ENCODE peak calls at places on chromosome 12, in seven cellular contexts. Z, B, G, K, H, J and E are unnamed samples. For H3K4me1, the result is how much of the 10 kb centered on the place peaks cover.

GRCh38 chr12:49959570-49960473 is 1.9 kb upstream of the AQP5 start:
- DNase-seq in K (no peak), B (no peak), Z (no peak), G (peak), J (no peak), H (no peak), E (no peak)

GRCh38 chr12:130967631-130968030 is 13.9 kb downstream of the ADGRD1 start:
- DNase-seq in K (no peak), G (no peak), B (no peak), J (no peak), H (no peak), Z (no peak), E (no peak)

GRCh38 chr12:14950421-14950820 is 11.0 kb downstream of the ARHGDIB start:
- DNase-seq in B (no peak), K (no peak), J (no peak), G (no peak), H (no peak), Z (no peak), E (no peak)

GRCh38 chr12:7242176-7243101 is 53.0 kb downstream of the PEX5 start:
- DNase-seq in G (no peak), Z (no peak), K (no peak), J (no peak), H (no peak), B (no peak), E (no peak)

GRCh38 chr12:115323223-115323905 is 639.4 kb upstream of the TBX3 start:
- DNase-seq in H (no peak), K (peak), G (peak), Z (no peak), B (no peak), J (peak), E (no peak)

GRCh38 chr12:118103231-118103600 is 595 bp downstream of the VSIG10 start:
- DNase-seq in G (peak), B (peak), J (peak), Z (peak), K (peak), H (no peak), E (no peak)

GRCh38 chr12:76085159-76085868 is 829 bp upstream of the NAP1L1 start:
- DNase-seq in G (no peak), H (peak), B (no peak), Z (no peak), J (no peak), K (peak), E (peak)

GRCh38 chr12:120181991-120182631 is 12.4 kb downstream of the GCN1 start:
- DNase-seq in Z (peak), G (peak), K (peak), B (no peak), J (peak), H (no peak), E (no peak)

GRCh38 chr12:111450676-111451075 is 45.0 kb downstream of the SH2B3 start:
- DNase-seq in Z (no peak), J (no peak), B (no peak), H (no peak), G (no peak), K (no peak), E (no peak)

GRCh38 chr12:57276935-57277563 is 26.1 kb upstream of the STAC3 start:
- DNase-seq in G (peak), B (no peak), J (peak), K (peak), H (no peak), Z (no peak), E (no peak)

GRCh38 chr12:45303955-45304354 is 88.1 kb downstream of the ANO6 start:
- DNase-seq in K (no peak), G (no peak), H (no peak), Z (no peak), B (no peak), J (no peak), E (no peak)

GRCh38 chr12:57521475-57522018 is 1.1 kb upstream of the MBD6 start:
- DNase-seq in G (no peak), J (peak), B (peak), Z (peak), H (no peak), K (peak), E (peak)

GRCh38 chr12:41515953-41516352 is 327.8 kb downstream of the PDZRN4 start:
- DNase-seq in H (no peak), K (no peak), Z (no peak), G (no peak), J (no peak), B (no peak), E (no peak)

GRCh38 chr12:69929125-69929524 is 104.1 kb downstream of the MYRFL start:
- DNase-seq in G (peak), B (no peak), Z (no peak), J (no peak), K (no peak), H (no peak), E (no peak)

GRCh38 chr12:15763336-15763735 is 25.9 kb downstream of the EPS8 start:
- DNase-seq in G (no peak), K (no peak), Z (no peak), J (no peak), H (no peak), B (no peak), E (no peak)

GRCh38 chr12:100141998-100142850 is 450 bp downstream of the BLTP3B start:
- DNase-seq in Z (peak), G (peak), B (peak), J (no peak), H (peak), K (no peak), E (peak)

GRCh38 chr12:56163533-56164344 is 5.6 kb downstream of the MYL6 start:
- DNase-seq in B (no peak), K (no peak), H (no peak), J (no peak), G (no peak), Z (no peak), E (no peak)

GRCh38 chr12:3134126-3134525 is 56.9 kb downstream of the TSPAN9 start:
- DNase-seq in K (no peak), Z (no peak), B (no peak), H (no peak), J (no peak), G (no peak), E (no peak)
- H3K4me1 ChIP-seq in K (under half), Z (under half), B (under half), H (under half), J (under half), G (under half), E (under half)

GRCh38 chr12:95940514-95940913 is 1.9 kb downstream of the CCDC38 start:
- DNase-seq in H (no peak), Z (no peak), K (no peak), G (no peak), B (peak), J (no peak), E (no peak)
- H3K27ac ChIP-seq in H (no peak), Z (no peak), K (no peak), G (no peak), B (peak), J (no peak), E (no peak)

GRCh38 chr12:93650626-93651025 is 26.5 kb upstream of the CRADD start:
- DNase-seq in Z (no peak), B (no peak), H (no peak), J (no peak), K (no peak), G (no peak), E (no peak)
- H3K4me1 ChIP-seq in Z (under half), B (under half), H (under half), J (under half), K (under half), G (under half), E (under half)

DNA sequence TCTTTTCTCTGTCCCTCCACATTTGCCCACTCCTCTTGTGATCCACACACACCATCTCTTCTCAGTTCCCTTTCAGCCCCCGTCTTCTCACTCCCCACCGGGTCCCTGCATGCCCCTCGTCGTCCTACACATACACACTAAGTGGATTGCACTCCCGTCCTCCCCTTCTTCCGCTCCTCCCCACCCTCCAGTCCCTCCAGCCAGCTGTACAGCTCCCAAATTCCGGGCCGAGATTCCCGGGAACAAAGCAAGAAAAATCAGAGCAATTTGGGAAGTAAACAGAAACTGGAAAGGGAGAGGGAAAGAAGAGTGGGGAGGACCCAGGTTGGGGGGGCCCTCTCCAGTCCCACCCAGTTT is 282 bp upstream of the IGFBP6 start:
- DNase-seq in J (peak), H (no peak), K (peak), Z (no peak), B (no peak), G (no peak), E (no peak)
- H3K27ac ChIP-seq in J (peak), H (peak), K (peak), Z (peak), B (peak), G (peak), E (no peak)

GRCh38 chr12:47874316-47874715 is 30.5 kb downstream of the VDR start:
- DNase-seq in K (no peak), Z (no peak), G (no peak), J (no peak), H (no peak), B (no peak), E (no peak)
- H3K4me1 ChIP-seq in K (under half), Z (under half), G (under half), J (under half), H (under half), B (under half), E (under half)

GRCh38 chr12:124720019-124720686 is 143.5 kb downstream of the SCARB1 start:
- DNase-seq in H (no peak), G (peak), J (peak), K (peak), B (no peak), Z (no peak), E (no peak)

GRCh38 chr12:124722871-124723270 is 140.8 kb downstream of the SCARB1 start:
- DNase-seq in J (no peak), B (no peak), H (no peak), Z (no peak), G (peak), K (no peak), E (no peak)

GRCh38 chr12:124718458-124718857 is 145.2 kb downstream of the SCARB1 start:
- DNase-seq in H (no peak), Z (no peak), J (no peak), G (no peak), B (no peak), K (no peak), E (no peak)

GRCh38 chr12:124721501-124722154 is 142.0 kb downstream of the SCARB1 start:
- DNase-seq in K (peak), Z (no peak), H (no peak), G (no peak), B (no peak), J (no peak), E (no peak)

DNA sequence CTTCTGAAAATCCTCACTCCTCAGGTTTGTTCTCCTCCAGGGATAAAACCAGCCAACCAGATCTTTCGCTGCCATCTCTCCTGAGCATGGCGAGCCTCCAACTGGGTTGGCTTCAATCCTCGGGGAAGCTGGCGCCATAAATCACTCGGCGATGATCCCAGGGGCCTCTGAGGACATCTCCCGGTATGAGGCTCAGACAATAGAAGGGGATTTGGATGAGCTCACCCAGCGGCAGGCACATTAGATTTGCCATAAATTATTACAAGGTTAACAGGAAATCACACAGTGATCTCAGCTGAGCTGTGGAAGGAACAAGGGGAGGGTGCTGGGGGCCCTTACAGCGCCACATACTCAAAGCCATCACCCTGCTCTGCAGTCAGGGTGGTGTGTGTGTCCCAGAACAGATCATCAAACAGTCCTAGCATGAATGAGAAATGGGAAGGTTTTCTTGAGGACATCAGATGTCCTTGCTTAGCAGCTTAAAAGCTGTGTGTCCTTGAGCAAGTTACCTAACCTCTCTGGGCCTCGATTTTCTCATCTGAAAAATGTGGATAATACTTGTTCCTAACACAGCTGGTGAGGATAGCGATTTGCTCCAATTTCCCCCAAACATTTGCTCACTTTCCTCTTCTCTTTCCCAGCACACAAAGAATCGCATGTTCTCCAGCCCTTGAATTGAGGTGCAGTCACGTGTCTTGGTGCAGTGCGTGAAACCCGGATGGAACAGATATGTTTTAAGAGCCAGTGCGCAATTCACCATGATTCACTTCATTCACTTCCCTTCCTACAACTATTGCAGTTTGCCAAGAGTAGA is 142.8 kb downstream of the SCARB1 start:
- DNase-seq in K (peak), G (peak), Z (peak), B (peak), J (peak), H (no peak), E (no peak)
- H3K27ac ChIP-seq in K (peak), G (peak), Z (peak), B (peak), J (no peak), H (no peak), E (no peak)